ENCODE peak calls at places on chromosomes 6 and 20, in ten cellular contexts. T is heart left ventricle; X is activated T-helper 1 cell treated with anti-CD3 and anti-CD28 coated beads, Interleukin-12 subunit alpha, Interleukin-12 subunit beta, Interleukin-2, Interleukin-4 antibody, amounts not matched to agents 30 ng/mL and 10 ng/mL and 1 ng/mL, durations not matched to agents 14 hours and 24 hours and 36 hours; B is MCF 10A; W is H54; M is T47D; S is sciatic nerve; V is stimulated activated CD4-positive, alpha-beta T cell treated with anti-CD3 and anti-CD28 coated beads, Interleukin-4, amount 100 ng/mL, for 24 hours; O is activated CD4-positive, alpha-beta T cell treated with anti-CD3 and anti-CD28 coated beads, Interleukin-2, amount 50 U/mL, for 1 hour; E is neural crest cell. A is an unnamed sample.

GRCh38 chr20:41177636-41178035 is 40.3 kb downstream of the PLCG1 start:
- DNase-seq in T (peak), X (no peak), B (peak), W (peak), M (no peak), S (peak), V (no peak), O (no peak), E (no peak), A (no peak)

GRCh38 chr6:117272886-117273285 is 7.5 kb downstream of the VGLL2 start:
- DNase-seq in T (no peak), X (no peak), B (no peak), W (no peak), M (no peak), S (no peak), V (no peak), O (no peak), E (no peak), A (no peak)

GRCh38 chr6:166951670-166952060 is 4.7 kb downstream of the RNASET2 start:
- DNase-seq in T (no peak), X (no peak), B (no peak), W (no peak), M (no peak), S (no peak), V (no peak), O (no peak), E (no peak), A (no peak)

GRCh38 chr20:17651761-17652388 is 30.2 kb downstream of the RRBP1 start:
- DNase-seq in T (peak), X (no peak), B (peak), W (no peak), M (peak), S (peak), V (no peak), O (no peak), E (no peak), A (peak)

GRCh38 chr6:15953152-15953880 is 175.6 kb upstream of the MYLIP start:
- DNase-seq in T (no peak), X (no peak), B (no peak), W (no peak), M (peak), S (no peak), V (no peak), O (no peak), E (no peak), A (no peak)

GRCh38 chr6:154686162-154686561 is 47.1 kb upstream of the SCAF8 start:
- DNase-seq in T (no peak), X (no peak), B (no peak), W (no peak), M (no peak), S (no peak), V (no peak), O (no peak), E (no peak), A (no peak)

GRCh38 chr6:36252005-36252404 is 17.9 kb upstream of the PNPLA1 start:
- DNase-seq in T (no peak), X (no peak), B (no peak), W (no peak), M (no peak), S (no peak), V (no peak), O (no peak), E (no peak), A (no peak)

GRCh38 chr6:31094389-31094881 is 17.9 kb downstream of the C6orf15 start:
- DNase-seq in T (no peak), X (peak), B (peak), W (no peak), M (no peak), S (no peak), V (peak), O (peak), E (no peak), A (no peak)